ENCODE peak calls at places on chromosomes 1 and 21, in five cellular contexts. G is colonic mucosa; I is CD8-positive, alpha-beta memory T cell; O is small intestine; Z is aorta. X is an unnamed sample. For H3K4me1, the result is how much of the 10 kb centered on the place peaks cover.

GRCh38 chr1:101089608-101090007 is 64.0 kb upstream of the DPH5 start:
- DNase-seq in G (no peak), I (no peak), O (no peak), Z (no peak), X (no peak)

GRCh38 chr1:7389201-7389785 is 381.8 kb upstream of the VAMP3 start:
- DNase-seq in G (no peak), I (no peak), O (no peak), Z (peak), X (no peak)

GRCh38 chr1:226064816-226065248 is 2.3 kb downstream of the H3-3A start:
- DNase-seq in G (peak), I (peak), O (peak), Z (no peak), X (no peak)

GRCh38 chr1:36125129-36125991 is at the start of gene COL8A2:
- DNase-seq in G (no peak), I (no peak), O (no peak), Z (peak), X (peak)

GRCh38 chr1:101440484-101440883 is 203.7 kb downstream of the S1PR1 start:
- DNase-seq in G (no peak), I (no peak), O (no peak), Z (no peak), X (no peak)

GRCh38 chr1:55059302-55060132 is 20.2 kb downstream of the PCSK9 start:
- DNase-seq in G (no peak), I (no peak), O (no peak), Z (peak), X (no peak)

GRCh38 chr1:94532077-94532476 is 9.5 kb downstream of the F3 start:
- DNase-seq in G (no peak), I (no peak), O (no peak), Z (no peak), X (no peak)

GRCh38 chr1:24724345-24725208 is 20.7 kb upstream of the CLIC4 start:
- DNase-seq in G (no peak), I (no peak), O (no peak), Z (no peak), X (no peak)

GRCh38 chr1:115647507-115647906 is 5.7 kb downstream of the VANGL1 start:
- DNase-seq in G (no peak), I (no peak), O (no peak), Z (no peak), X (no peak)

GRCh38 chr1:109886827-109887226 is 23.8 kb upstream of the CSF1 start:
- DNase-seq in G (no peak), I (no peak), O (no peak), Z (no peak), X (no peak)

GRCh38 chr21:14877581-14878228 is 187.1 kb downstream of the NRIP1 start:
- DNase-seq in G (no peak), I (no peak), O (peak), Z (no peak), X (no peak)

GRCh38 chr1:172359531-172359991 is 60.9 kb upstream of the C1orf105 start:
- DNase-seq in G (peak), I (no peak), O (peak), Z (no peak), X (no peak)

GRCh38 chr1:192575499-192576189 is at the start of gene RGS1:
- DNase-seq in G (peak), I (peak), O (peak), Z (no peak), X (peak)

GRCh38 chr1:20279507-20279906 is 11.2 kb upstream of the VWA5B1 start:
- DNase-seq in G (peak), I (no peak), O (no peak), Z (no peak), X (no peak)

GRCh38 chr1:237814319-237814924 is 76.3 kb downstream of the ZP4 start:
- DNase-seq in G (no peak), I (no peak), O (no peak), Z (no peak), X (no peak)

GRCh38 chr1:6207075-6207885 is 1.4 kb downstream of the RNF207 start:
- DNase-seq in G (no peak), I (no peak), O (no peak), Z (no peak), X (no peak)

GRCh38 chr1:78840447-78841251 is 165.9 kb downstream of the ADGRL4 start:
- DNase-seq in G (no peak), I (no peak), O (no peak), Z (no peak), X (no peak)

GRCh38 chr1:26517766-26518049 is 11.9 kb upstream of the RPS6KA1 start:
- DNase-seq in G (no peak), I (no peak), O (no peak), Z (no peak), X (no peak)

GRCh38 chr1:201894343-201895119 is 5.8 kb downstream of the SHISA4 start:
- DNase-seq in G (no peak), I (no peak), O (no peak), Z (no peak), X (no peak)

GRCh38 chr21:26389971-26390641 is 183.0 kb downstream of the CYYR1 start:
- DNase-seq in G (no peak), I (no peak), O (no peak), Z (no peak), X (no peak)

GRCh38 chr1:167666416-167666815 is 36.4 kb downstream of the RCSD1 start:
- DNase-seq in G (no peak), I (no peak), O (no peak), Z (no peak), X (no peak)

GRCh38 chr1:100734716-100735115 is 15.2 kb downstream of the VCAM1 start:
- DNase-seq in G (no peak), I (no peak), O (no peak), Z (no peak), X (no peak)

GRCh38 chr21:41932191-41932575 is 21.6 kb downstream of the C2CD2 start:
- DNase-seq in G (no peak), I (no peak), O (no peak), Z (no peak), X (no peak)

GRCh38 chr1:228095938-228096337 is 7.2 kb downstream of the C1orf35 start:
- DNase-seq in G (no peak), I (no peak), O (no peak), Z (no peak), X (no peak)

GRCh38 chr1:16031551-16031950 is 9.7 kb downstream of the CLCNKA start:
- DNase-seq in G (no peak), I (no peak), O (no peak), Z (no peak), X (no peak)

GRCh38 chr1:115440733-115441132 is 102.7 kb upstream of the NGF start:
- DNase-seq in G (no peak), I (no peak), O (no peak), Z (no peak), X (no peak)

GRCh38 chr21:14889080-14889805 is 175.6 kb downstream of the NRIP1 start:
- DNase-seq in G (peak), I (no peak), O (peak), Z (no peak), X (no peak)

GRCh38 chr21:28256420-28256831 is 736.3 kb downstream of the LTN1 start:
- DNase-seq in G (no peak), I (no peak), O (peak), Z (no peak), X (no peak)

GRCh38 chr1:14593279-14593678 is 5.2 kb upstream of the KAZN start:
- DNase-seq in G (no peak), I (no peak), O (no peak), Z (no peak), X (no peak)

GRCh38 chr21:40053007-40053406 is 185.8 kb downstream of the PCP4 start:
- DNase-seq in G (no peak), I (no peak), O (no peak), Z (peak), X (peak)

GRCh38 chr1:185825556-185825955 is 91.4 kb downstream of the HMCN1 start:
- DNase-seq in G (no peak), I (no peak), O (no peak), Z (no peak), X (no peak)

GRCh38 chr1:158248122-158248521 is 6.1 kb upstream of the CD1A start:
- DNase-seq in G (peak), I (peak), O (peak), Z (no peak), X (no peak)

GRCh38 chr1:56911098-56911497 is 54.7 kb downstream of the C8B start:
- DNase-seq in G (no peak), I (no peak), O (peak), Z (no peak), X (no peak)

GRCh38 chr1:232438476-232438875 is 191.5 kb downstream of the SIPA1L2 start:
- DNase-seq in G (no peak), I (no peak), O (no peak), Z (no peak), X (no peak)

GRCh38 chr1:97489834-97490233 is 431.0 kb downstream of the DPYD start:
- DNase-seq in G (no peak), I (no peak), O (peak), Z (no peak), X (no peak)

DNA sequence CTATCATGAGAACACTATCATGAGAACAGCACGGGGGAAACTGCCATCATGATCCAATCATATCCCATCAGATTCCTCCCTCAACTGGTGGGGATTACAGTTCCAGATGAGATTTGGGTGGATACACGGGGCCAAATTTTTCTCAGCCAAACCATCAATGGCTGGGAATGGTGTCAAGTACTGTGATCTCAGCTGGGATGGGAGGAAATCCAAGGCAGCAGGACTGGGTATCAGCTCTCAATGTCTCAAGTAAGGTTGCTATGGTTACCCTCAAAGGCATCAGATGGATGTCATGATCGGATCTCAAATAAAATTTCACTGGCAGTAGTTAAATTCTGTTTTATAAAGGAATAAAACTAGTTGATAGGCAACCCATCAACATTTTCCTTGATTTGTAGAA is 399.0 kb downstream of the KCNT2 start:
- DNase-seq in G (no peak), I (no peak), O (no peak), Z (no peak), X (no peak)
- H3K27ac ChIP-seq in G (no peak), I (no peak), O (no peak), Z (no peak), X (no peak)

GRCh38 chr1:155128469-155128754 is 736 bp downstream of the EFNA1 start:
- DNase-seq in G (no peak), I (no peak), O (no peak), Z (no peak), X (no peak)

GRCh38 chr1:155126494-155127104 is 1.1 kb upstream of the EFNA1 start:
- DNase-seq in G (peak), I (peak), O (peak), Z (no peak), X (peak)

GRCh38 chr1:155128755-155129473 is 1.2 kb downstream of the EFNA1 start:
- DNase-seq in G (peak), I (peak), O (peak), Z (no peak), X (peak)

GRCh38 chr1:155127105-155127671 is 488 bp upstream of the EFNA1 start:
- DNase-seq in G (peak), I (no peak), O (peak), Z (peak), X (peak)

GRCh38 chr1:155127672-155128468 is at the start of gene EFNA1:
- DNase-seq in G (peak), I (peak), O (peak), Z (peak), X (peak)
- H3K4me1 ChIP-seq in G (under half), I (under half), O (under half), Z (under half), X (under half)

GRCh38 chr1:179424610-179425009 is 58.8 kb downstream of the AXDND1 start:
- DNase-seq in G (no peak), I (no peak), O (no peak), Z (no peak), X (no peak)

DNA sequence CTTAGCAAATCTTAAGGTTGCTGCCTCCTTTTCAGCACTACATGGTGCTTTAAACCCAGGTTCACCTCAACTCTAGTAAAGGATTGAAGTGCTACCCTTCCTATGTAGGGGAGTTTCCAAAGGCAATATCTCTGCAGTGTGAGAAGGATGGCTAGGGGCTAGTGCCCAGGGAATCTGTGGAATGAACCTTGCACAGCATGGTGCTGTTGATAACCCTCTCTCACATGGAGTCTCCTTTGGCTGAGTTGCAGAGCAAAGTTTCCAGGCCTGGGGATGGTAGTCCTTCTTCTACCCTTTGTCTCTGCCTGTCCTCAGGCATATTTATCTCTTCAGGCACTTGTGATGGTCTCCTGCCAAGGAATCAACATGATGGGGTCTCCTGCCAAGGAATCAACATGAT is 59.4 kb downstream of the AXDND1 start:
- DNase-seq in G (no peak), I (no peak), O (no peak), Z (no peak), X (no peak)
- H3K4me3 ChIP-seq in G (no peak), I (no peak), O (no peak), Z (no peak), X (no peak)

DNA sequence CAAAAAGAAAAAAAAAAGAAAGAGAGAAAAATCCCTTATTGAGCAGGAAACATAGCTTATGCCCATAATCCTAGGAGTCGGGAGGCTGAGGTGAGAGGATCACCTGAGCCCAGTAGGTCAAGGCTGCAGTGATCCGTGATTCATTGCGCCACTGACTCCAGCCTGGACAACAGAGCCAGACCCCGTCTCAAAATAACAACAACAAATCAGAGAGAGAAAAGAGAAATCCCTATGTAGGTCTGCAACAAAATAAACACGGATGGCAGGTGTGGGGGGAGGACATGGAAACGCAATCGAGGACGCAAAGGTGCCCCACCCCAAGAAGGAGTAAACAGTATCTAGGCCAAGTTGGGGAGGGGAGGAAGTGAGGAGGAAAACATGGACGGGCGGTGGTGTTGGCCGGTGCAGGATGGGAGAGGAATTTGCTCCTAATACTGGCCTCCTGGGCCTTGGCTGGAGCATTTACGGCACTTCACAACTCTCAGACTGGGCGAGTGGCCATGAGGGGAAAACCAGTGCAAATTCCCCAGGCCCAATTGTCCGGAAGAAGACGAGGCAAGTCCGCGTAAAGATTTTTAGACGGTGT is 612 bp upstream of the CHTOP start:
- DNase-seq in G (peak), I (no peak), O (peak), Z (no peak), X (no peak)
- H3K27ac ChIP-seq in G (peak), I (peak), O (peak), Z (no peak), X (peak)

DNA sequence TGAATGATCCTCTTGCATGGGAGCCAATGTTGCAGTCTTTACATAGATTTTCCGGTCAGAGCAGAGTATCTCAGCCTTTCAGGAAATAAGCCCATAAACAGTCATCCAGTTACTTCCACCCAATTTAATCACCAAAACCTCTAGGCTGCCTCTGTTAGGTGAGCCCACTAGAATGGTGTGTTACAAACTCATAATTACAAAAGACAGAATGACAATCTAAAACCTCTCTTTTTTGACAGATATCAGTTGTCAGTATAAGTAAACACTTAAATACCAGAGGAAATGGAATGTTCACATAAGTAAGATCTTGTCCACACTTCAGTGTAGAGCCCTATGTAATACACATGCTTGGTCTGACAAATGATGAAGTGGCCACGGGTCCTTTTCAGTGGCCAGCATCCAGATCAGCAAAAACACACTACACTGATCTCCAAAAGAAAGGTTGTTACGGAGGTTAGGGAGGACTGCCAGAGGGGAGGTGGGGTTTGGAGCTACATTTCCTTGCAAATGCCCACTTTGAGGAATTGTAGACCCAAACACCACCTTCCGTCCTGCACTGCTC is 71.3 kb upstream of the FBXO28 start:
- DNase-seq in G (no peak), I (no peak), O (no peak), Z (no peak), X (no peak)
- H3K4me1 ChIP-seq in G (under half), I (under half), O (under half), Z (under half), X (under half)

GRCh38 chr1:1420654-1421134 is 382 bp downstream of the ANKRD65 start:
- DNase-seq in G (no peak), I (no peak), O (no peak), Z (no peak), X (no peak)
- H3K4me3 ChIP-seq in G (peak), I (no peak), O (no peak), Z (no peak), X (peak)